ENCODE peak calls at places on chromosomes 5 and 9, in ten cellular contexts. O is stimulated activated CD4-positive, alpha-beta T cell treated with anti-CD3 and anti-CD28 coated beads, Interleukin-1b, Interleukin-23, amount 100 ng/mL, for 4 hours; E is AML-193; G is MCF 10A; U is stimulated activated CD8-positive, alpha-beta memory T cell treated with anti-CD3 and anti-CD28 coated beads, Interleukin-2, amount 100 ng/mL, for 1 hour; F is amniotic stem cell; R is non-pigmented ciliary epithelial cell; Y is choroid plexus epithelial cell; M is NCI-H1105 treated with DMSO at 0.1 percent for 48 hours; V is NCI-H774. D is an unnamed sample.

GRCh38 chr5:32315221-32316014 is 2.7 kb upstream of the MTMR12 start:
- DNase-seq in V (no peak), Y (no peak), E (no peak), U (no peak), O (no peak), R (no peak), F (no peak), M (no peak), G (no peak), D (no peak)

GRCh38 chr5:93677344-93678021 is 63.9 kb downstream of the POU5F2 start:
- DNase-seq in F (peak), M (peak), V (peak), R (peak), O (no peak), U (no peak), G (peak), Y (peak), E (no peak), D (peak)

GRCh38 chr9:37575921-37576721 is at the start of gene FBXO10:
- DNase-seq in M (peak), V (peak), O (peak), R (no peak), F (peak), G (peak), E (no peak), U (no peak), Y (peak), D (peak)

GRCh38 chr5:27217160-27217956 is 179.0 kb upstream of the CDH9 start:
- DNase-seq in F (no peak), R (no peak), V (no peak), O (no peak), E (no peak), M (no peak), Y (no peak), U (no peak), G (no peak), D (peak)

GRCh38 chr9:124721109-124721850 is 49.8 kb downstream of the NR6A1 start:
- DNase-seq in M (no peak), R (no peak), Y (peak), F (no peak), E (no peak), U (no peak), G (no peak), O (no peak), V (no peak), D (no peak)

GRCh38 chr5:90020575-90021535 is 388.7 kb downstream of the CETN3 start:
- DNase-seq in G (peak), V (peak), R (peak), Y (peak), F (peak), U (no peak), M (no peak), O (no peak), E (peak), D (peak)

GRCh38 chr5:96081276-96081858 is 119.7 kb upstream of the ELL2 start:
- DNase-seq in V (no peak), R (no peak), E (no peak), O (no peak), F (no peak), U (no peak), Y (peak), M (no peak), G (no peak), D (no peak)

GRCh38 chr9:100088202-100088601 is 10.6 kb downstream of the ERP44 start:
- DNase-seq in F (no peak), V (no peak), E (no peak), O (no peak), Y (no peak), M (no peak), U (no peak), R (no peak), G (peak), D (no peak)

GRCh38 chr5:139385061-139385889 is 2.2 kb upstream of the SLC23A1 start:
- DNase-seq in F (no peak), M (no peak), V (peak), E (peak), O (no peak), G (no peak), U (no peak), Y (no peak), R (no peak), D (no peak)

GRCh38 chr5:151770383-151771258 is 1.1 kb upstream of the G3BP1 start:
- DNase-seq in E (peak), F (peak), R (peak), O (peak), Y (peak), U (no peak), M (peak), G (peak), V (peak), D (peak)

GRCh38 chr5:135462304-135462703 is 10.2 kb upstream of the TIFAB start:
- DNase-seq in M (peak), R (no peak), G (peak), E (peak), U (no peak), F (no peak), Y (peak), V (peak), O (peak), D (peak)

GRCh38 chr5:179195561-179196419 is 135.6 kb downstream of the ZNF354C start:
- DNase-seq in U (no peak), O (no peak), E (no peak), M (no peak), Y (peak), V (no peak), R (no peak), F (no peak), G (no peak), D (no peak)

GRCh38 chr9:106916491-106917235 is 53.7 kb downstream of the ZNF462 start:
- DNase-seq in F (peak), E (no peak), O (no peak), Y (peak), R (peak), V (no peak), G (peak), U (no peak), M (no peak), D (no peak)

GRCh38 chr5:178216779-178217178 is 12.4 kb downstream of the HNRNPAB start:
- DNase-seq in G (no peak), F (no peak), V (no peak), E (no peak), R (no peak), U (no peak), O (no peak), Y (no peak), M (no peak), D (no peak)

GRCh38 chr9:115680226-115680625 is 473.4 kb upstream of the PAPPA start:
- DNase-seq in V (no peak), F (no peak), G (no peak), O (no peak), M (no peak), R (no peak), E (no peak), U (no peak), Y (peak), D (no peak)

GRCh38 chr9:93077811-93078210 is 18.2 kb upstream of the CARD19 start:
- DNase-seq in O (no peak), G (no peak), F (no peak), E (no peak), U (no peak), M (no peak), Y (no peak), V (no peak), R (no peak), D (no peak)

GRCh38 chr9:115717711-115718173 is 435.8 kb upstream of the PAPPA start:
- DNase-seq in R (peak), F (no peak), E (no peak), O (no peak), V (no peak), G (no peak), U (no peak), Y (peak), M (no peak), D (no peak)

GRCh38 chr5:71887680-71888079 is 168.6 kb downstream of the CARTPT start:
- DNase-seq in F (peak), R (peak), V (peak), U (no peak), M (no peak), E (peak), G (peak), O (no peak), Y (peak), D (no peak)

GRCh38 chr9:2339416-2339815 is 282.2 kb upstream of the VLDLR start:
- DNase-seq in M (no peak), V (no peak), O (no peak), F (no peak), U (no peak), E (no peak), R (no peak), Y (no peak), G (no peak), D (no peak)

GRCh38 chr5:179310439-179311090 is 34.7 kb downstream of the ADAMTS2 start:
- DNase-seq in F (no peak), U (no peak), E (no peak), M (no peak), R (no peak), O (no peak), G (no peak), V (no peak), Y (no peak), D (no peak)

GRCh38 chr9:95508242-95508967 is 8.4 kb downstream of the PTCH1 start:
- DNase-seq in V (no peak), Y (peak), M (peak), O (no peak), R (no peak), E (no peak), U (no peak), F (no peak), G (no peak), D (no peak)

GRCh38 chr5:171308453-171309275 is at the start of gene TLX3:
- DNase-seq in G (no peak), E (no peak), R (no peak), O (no peak), U (no peak), M (no peak), F (no peak), V (no peak), Y (no peak), D (peak)

GRCh38 chr9:29129763-29130162 is 1556.5 kb upstream of the C9orf72 start:
- DNase-seq in E (no peak), G (peak), Y (no peak), R (no peak), M (no peak), V (no peak), U (no peak), O (no peak), F (no peak), D (no peak)

GRCh38 chr9:16704489-16705111 is 165.9 kb downstream of the BNC2 start:
- DNase-seq in M (no peak), F (no peak), O (no peak), V (no peak), Y (peak), E (no peak), G (no peak), R (no peak), U (no peak), D (no peak)

GRCh38 chr9:134648701-134649525 is 7.3 kb downstream of the COL5A1 start:
- DNase-seq in R (no peak), U (no peak), V (no peak), M (no peak), E (no peak), Y (peak), G (peak), F (no peak), O (no peak), D (no peak)

GRCh38 chr9:72924116-72924790 is 28.6 kb downstream of the ALDH1A1 start:
- DNase-seq in V (no peak), M (no peak), F (no peak), O (no peak), R (no peak), U (no peak), Y (no peak), E (no peak), G (no peak), D (no peak)

GRCh38 chr5:39713224-39713911 is 288.6 kb upstream of the DAB2 start:
- DNase-seq in Y (peak), O (no peak), R (no peak), G (peak), U (no peak), M (no peak), V (no peak), E (peak), F (no peak), D (no peak)